ENCODE peak calls at places on chromosomes 13 and 19, in five cellular contexts. U is activated CD4-positive, alpha-beta T cell treated with anti-CD3 and anti-CD28 coated beads for 36 hours; Z is mucosa of descending colon; Q is NCI-H1092 treated with DMSO at 0.1 percent for 48 hours; C is amniotic stem cell. I is an unnamed sample.

GRCh38 chr19:53768401-53768800 is 55.7 kb downstream of the NLRP12 start:
- DNase-seq in C (no peak), Q (no peak), Z (no peak), U (no peak), I (no peak)

GRCh38 chr13:67742478-67742877 is 512.3 kb upstream of the PCDH9 start:
- DNase-seq in U (no peak), Q (no peak), C (no peak), Z (no peak), I (no peak)

GRCh38 chr19:31350033-31350692 is 927 bp upstream of the TSHZ3 start:
- DNase-seq in C (no peak), Q (no peak), Z (no peak), U (peak), I (no peak)

GRCh38 chr19:5891572-5891937 is 12.0 kb downstream of the NDUFA11 start:
- DNase-seq in Q (no peak), U (no peak), C (no peak), Z (no peak), I (no peak)

GRCh38 chr19:55153652-55154264 is 3.8 kb downstream of the TNNI3 start:
- DNase-seq in C (no peak), U (no peak), Z (no peak), Q (no peak), I (no peak)

GRCh38 chr13:71854401-71854800 is 12.6 kb downstream of the DACH1 start:
- DNase-seq in C (no peak), Z (no peak), Q (no peak), U (no peak), I (no peak)

GRCh38 chr13:30373727-30374126 is 48.6 kb upstream of the UBE2L5 start:
- DNase-seq in U (peak), C (no peak), Z (peak), Q (no peak), I (no peak)

GRCh38 chr19:47274891-47275865 is 493 bp downstream of the INAFM1 start:
- DNase-seq in Q (no peak), Z (peak), U (no peak), C (no peak), I (peak)

GRCh38 chr13:33303885-33304284 is 18.3 kb upstream of the STARD13 start:
- DNase-seq in U (no peak), Z (no peak), Q (no peak), C (no peak), I (no peak)

GRCh38 chr13:44648392-44649117 is 72.4 kb upstream of the TSC22D1 start:
- DNase-seq in Q (no peak), Z (no peak), U (peak), C (no peak), I (peak)

GRCh38 chr13:113742000-113742441 is 17.0 kb upstream of the TMEM255B start:
- DNase-seq in Z (peak), C (no peak), Q (peak), U (peak), I (no peak)

GRCh38 chr13:46647514-46648065 is 94.6 kb downstream of the LRCH1 start:
- DNase-seq in C (no peak), U (no peak), Q (no peak), Z (no peak), I (peak)

GRCh38 chr19:45876411-45877197 is 9.3 kb downstream of the IRF2BP1 start:
- DNase-seq in Q (no peak), U (peak), C (no peak), Z (peak), I (no peak)

GRCh38 chr13:93146584-93147292 is 79.9 kb upstream of the GPC6 start:
- DNase-seq in C (no peak), Z (no peak), U (no peak), Q (no peak), I (no peak)

I was measured in DMS53.